ENCODE peak calls at places on chromosomes 3 and 15, in seven cellular contexts. T is fibroblast of lung, S is neural crest cell, C is B cell, W is cardiac muscle cell, J is BE2C, P is mammary epithelial cell. F is an unnamed sample.

GRCh38 chr15:74780983-74781672 is 752 bp upstream of the CSK start:
- DNase-seq in T (peak; percentile 19), S (no peak), C (no peak), W (peak; percentile 41), J (no peak), P (peak; percentile 47), F (no peak)

GRCh38 chr3:162994165-162994564 is 1497.6 kb downstream of the OTOL1 start:
- DNase-seq in T (no peak), S (no peak), C (no peak), W (no peak), J (no peak), P (no peak), F (no peak)

GRCh38 chr15:63050737-63051700 is 8.5 kb downstream of the TPM1 start:
- DNase-seq in T (peak; percentile 97), S (no peak), C (no peak), W (peak; percentile 71), J (peak; percentile 38), P (no peak), F (no peak)

GRCh38 chr15:59594493-59594942 is 17.1 kb upstream of the GCNT3 start:
- DNase-seq in T (peak; percentile 50), S (no peak), C (no peak), W (peak; percentile 68), J (no peak), P (peak; percentile 76), F (no peak)

GRCh38 chr3:86988235-86988634 is 2.7 kb downstream of the VGLL3 start:
- DNase-seq in T (peak; percentile 87), S (no peak), C (no peak), W (peak; percentile 91), J (no peak), P (peak; percentile 77), F (no peak)

GRCh38 chr3:119600732-119601131 is 3.0 kb downstream of the PLA1A start:
- DNase-seq in T (no peak), S (no peak), C (no peak), W (no peak), J (peak; percentile 69), P (no peak), F (no peak)

GRCh38 chr15:69346112-69346511 is 47.4 kb downstream of the PAQR5 start:
- DNase-seq in T (peak; percentile 25), S (no peak), C (no peak), W (peak; percentile 35), J (no peak), P (no peak), F (no peak)

GRCh38 chr3:63966871-63967270 is 54.7 kb upstream of the SCAANT1 start:
- DNase-seq in T (no peak), S (no peak), C (no peak), W (no peak), J (no peak), P (no peak), F (no peak)

GRCh38 chr3:171862993-171863521 is 19.9 kb downstream of the TMEM212 start:
- DNase-seq in T (peak; percentile 46), S (no peak), C (no peak), W (peak; percentile 77), J (no peak), P (no peak), F (no peak)

GRCh38 chr3:124032351-124032880 is 40.5 kb upstream of the ROPN1 start:
- DNase-seq in T (peak; percentile 39), S (peak; percentile 32), C (no peak), W (peak; percentile 58), J (peak; percentile 78), P (no peak), F (no peak)

GRCh38 chr15:47570451-47570850 is 146.9 kb upstream of the SEMA6D start:
- DNase-seq in T (no peak), S (no peak), C (no peak), W (no peak), J (no peak), P (no peak), F (no peak)

GRCh38 chr3:62875103-62876002 is at the start of gene CADPS:
- DNase-seq in T (peak; percentile 23), S (peak; percentile 12), C (no peak), W (no peak), J (peak; percentile 59), P (no peak), F (no peak)

GRCh38 chr15:35118987-35119386 is 33.9 kb upstream of the NANOGP8 start:
- DNase-seq in T (no peak), S (no peak), C (no peak), W (no peak), J (no peak), P (no peak), F (no peak)

DNA sequence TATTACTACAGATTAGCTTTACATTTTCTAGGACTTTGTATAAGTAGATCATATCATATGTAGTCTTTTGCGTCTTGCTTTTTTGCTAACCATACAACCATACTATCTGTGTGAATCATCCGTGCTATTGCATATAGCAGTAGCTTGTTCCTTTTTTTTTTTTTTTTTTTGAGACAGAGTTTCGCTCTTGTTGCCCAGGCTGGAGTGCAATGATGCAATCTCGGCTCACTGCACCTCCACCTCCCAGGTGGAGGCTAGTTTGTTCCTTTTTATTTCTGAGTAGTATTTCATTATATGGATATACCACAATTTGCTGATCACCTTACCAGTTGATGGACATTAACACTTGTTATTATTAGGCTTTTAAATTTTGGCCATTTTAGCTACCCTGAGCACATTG is 54.5 kb upstream of the TBL1XR1 start:
- DNase-seq in T (no peak), S (no peak), C (no peak), W (no peak), J (no peak), P (no peak), F (no peak)
- TF ChIP-seq CTCF in T (no peak), S (no peak), C (no peak), W (no peak), J (no peak), P (no peak), F (no peak)

DNA sequence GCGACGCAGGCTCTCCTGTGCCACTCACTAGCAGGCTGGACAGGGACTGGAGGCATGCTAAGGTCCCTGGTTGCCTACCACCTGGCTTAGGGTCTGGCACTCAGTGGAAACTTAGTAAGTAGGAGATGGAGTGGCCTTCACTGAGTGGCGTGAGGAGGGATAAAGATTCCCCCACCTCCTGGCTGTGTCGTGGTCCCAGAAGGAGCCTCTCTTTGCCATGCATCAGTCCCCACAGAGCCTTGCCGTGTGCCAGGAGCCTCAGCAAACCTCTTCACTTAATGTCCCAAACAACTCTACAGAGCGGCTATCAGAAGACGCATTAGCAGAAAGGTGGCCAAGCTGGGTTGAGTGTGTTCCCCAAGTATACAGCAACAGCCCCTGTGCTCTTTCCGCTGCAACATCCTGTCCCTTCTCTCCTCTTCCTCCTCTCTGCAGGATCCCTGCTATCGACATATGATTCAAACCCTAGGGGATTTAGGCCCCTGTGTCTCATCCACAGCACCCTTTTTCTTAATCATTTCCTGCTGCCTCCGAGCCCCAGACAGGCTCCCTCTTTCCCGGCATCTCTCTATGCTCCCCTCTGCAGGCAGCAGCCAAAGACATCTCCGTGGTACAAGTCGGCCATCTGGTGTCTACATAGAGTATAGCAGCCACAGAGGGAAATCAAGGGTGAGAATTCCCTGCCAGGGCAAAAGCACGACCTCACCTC is 66.7 kb downstream of the SLC6A1 start:
- DNase-seq in T (peak; percentile 72), S (peak; percentile 62), C (no peak), W (peak; percentile 80), J (peak; percentile 52), P (peak; percentile 57), F (no peak)
- TF ChIP-seq CTCF in T (peak; percentile 92), S (peak; percentile 84), C (no peak), W (peak; percentile 92), J (peak; percentile 70), P (peak; percentile 92), F (no peak)

DNA sequence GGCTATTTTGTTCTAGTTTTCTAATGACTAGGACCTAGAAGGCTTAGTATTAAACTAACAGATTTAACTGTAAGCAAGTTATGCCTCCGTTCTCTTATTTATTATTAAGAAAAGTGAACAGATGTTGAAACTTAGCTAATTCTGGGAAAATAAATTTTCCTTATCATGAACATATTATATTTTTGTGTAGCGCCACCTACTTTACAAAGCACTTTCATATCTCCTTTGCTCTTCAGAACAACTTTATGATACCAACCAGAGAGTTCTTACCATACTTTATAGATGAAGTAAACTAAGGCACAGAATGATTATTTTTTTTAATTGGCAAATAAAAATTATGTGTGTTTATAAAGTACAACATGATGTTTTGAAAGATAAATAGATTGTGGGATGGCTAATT is 59.4 kb downstream of the NME9 start:
- DNase-seq in T (peak; percentile 6), S (no peak), C (no peak), W (no peak), J (no peak), P (no peak), F (no peak)
- TF ChIP-seq CTCF in T (no peak), S (no peak), C (no peak), W (no peak), J (peak; percentile 4), P (no peak), F (no peak)

GRCh38 chr3:154122912-154123559 is 1.8 kb downstream of the ARHGEF26 start:
- DNase-seq in T (peak; percentile 31), S (no peak), C (no peak), W (peak; percentile 47), J (no peak), P (no peak), F (no peak)

GRCh38 chr3:154120903-154121235 is 321 bp upstream of the ARHGEF26 start:
- DNase-seq in T (no peak), S (no peak), C (no peak), W (no peak), J (no peak), P (no peak), F (no peak)

GRCh38 chr3:154125378-154126030 is 4.3 kb downstream of the ARHGEF26 start:
- DNase-seq in T (no peak), S (no peak), C (no peak), W (no peak), J (no peak), P (no peak), F (no peak)

GRCh38 chr3:154121236-154122095 is at the start of gene ARHGEF26:
- DNase-seq in T (peak; percentile 67), S (peak; percentile 85), C (no peak), W (peak; percentile 85), J (peak; percentile 81), P (peak; percentile 83), F (peak; percentile 28)

GRCh38 chr3:154122096-154122911 is 1.1 kb downstream of the ARHGEF26 start:
- DNase-seq in T (no peak), S (peak; percentile 25), C (no peak), W (no peak), J (no peak), P (no peak), F (no peak)
- TF ChIP-seq CTCF in T (no peak), S (no peak), C (no peak), W (no peak), J (no peak), P (no peak), F (no peak)

F was measured in natural killer cell.